ENCODE peak calls at places on chromosomes 2 and 18, in ten cellular contexts. G is AG04450, Q is choroid plexus epithelial cell, L is transverse colon, R is epithelial cell of esophagus, C is right cardiac atrium, Y is tibial artery, Z is GM12865, E is coronary artery, S is NT2/D1. X is an unnamed sample.

GRCh38 chr2:31142106-31142505 is 3.9 kb upstream of the GALNT14 start:
- DNase-seq in E (no peak), Y (no peak), Q (no peak), C (no peak), Z (no peak), L (no peak), S (no peak), R (no peak), G (no peak), X (no peak)

GRCh38 chr2:182554950-182555349 is 128.1 kb upstream of the PDE1A start:
- DNase-seq in C (no peak), L (no peak), R (no peak), S (no peak), G (no peak), Z (no peak), Q (no peak), Y (no peak), E (no peak), X (no peak)

GRCh38 chr18:434410-434809 is 66.1 kb downstream of the COLEC12 start:
- DNase-seq in Q (no peak), E (no peak), G (no peak), Z (no peak), R (no peak), S (no peak), Y (no peak), C (no peak), L (no peak), X (no peak)

GRCh38 chr2:105919191-105919811 is 174.6 kb downstream of the NCK2 start:
- DNase-seq in Q (no peak), L (peak; percentile 12), C (peak; percentile 89), R (peak; percentile 61), G (no peak), Z (no peak), S (no peak), E (peak; percentile 60), Y (no peak), X (no peak)

GRCh38 chr2:111173856-111174255 is 53.1 kb downstream of the BCL2L11 start:
- DNase-seq in R (no peak), S (no peak), C (no peak), Z (no peak), G (no peak), Y (no peak), Q (no peak), E (no peak), L (no peak), X (no peak)

GRCh38 chr2:6506311-6507258 is 359.1 kb downstream of the CMPK2 start:
- DNase-seq in C (no peak), G (no peak), R (peak; percentile 85), Q (peak; percentile 28), Z (peak; percentile 19), Y (no peak), E (no peak), S (no peak), L (peak; percentile 19), X (no peak)

GRCh38 chr2:1887915-1888314 is 143.6 kb upstream of the PXDN start:
- DNase-seq in L (no peak), C (no peak), S (no peak), R (no peak), Z (no peak), Y (no peak), Q (peak; percentile 68), G (no peak), E (no peak), X (no peak)

GRCh38 chr2:223101340-223102039 is 49.5 kb downstream of the KCNE4 start:
- DNase-seq in R (peak; percentile 82), Z (peak; percentile 82), Q (peak; percentile 71), E (no peak), G (no peak), Y (no peak), L (no peak), C (no peak), S (peak; percentile 65), X (no peak)

GRCh38 chr18:36316246-36316645 is 18.7 kb downstream of the FHOD3 start:
- DNase-seq in E (no peak), S (no peak), C (no peak), L (no peak), Q (no peak), Y (no peak), Z (no peak), R (no peak), G (no peak), X (no peak)

GRCh38 chr2:128091691-128092050 is 671 bp downstream of the UGGT1 start:
- DNase-seq in E (no peak), L (peak; percentile 9), Y (no peak), Z (peak; percentile 42), R (peak; percentile 12), S (no peak), Q (peak; percentile 46), C (no peak), G (no peak), X (no peak)

GRCh38 chr2:230085201-230085600 is 16.5 kb upstream of the SLC16A14 start:
- DNase-seq in L (no peak), Z (no peak), E (no peak), C (no peak), G (no peak), Q (peak; percentile 43), S (no peak), Y (no peak), R (peak; percentile 16), X (no peak)

GRCh38 chr2:9637330-9637729 is 6.5 kb upstream of the YWHAQ start:
- DNase-seq in Y (no peak), Q (peak; percentile 73), S (no peak), G (no peak), Z (peak; percentile 35), C (no peak), R (peak; percentile 39), L (no peak), E (no peak), X (no peak)

GRCh38 chr2:37793004-37793403 is 121.6 kb upstream of the CDC42EP3 start:
- DNase-seq in R (no peak), C (no peak), S (no peak), Q (no peak), E (no peak), G (no peak), Z (no peak), L (no peak), Y (no peak), X (no peak)

GRCh38 chr2:65228249-65228750 is 669 bp downstream of the ACTR2 start:
- DNase-seq in Y (no peak), G (no peak), Z (peak; percentile 85), L (no peak), C (peak; percentile 33), E (no peak), Q (peak; percentile 48), R (peak; percentile 34), S (no peak), X (no peak)

GRCh38 chr2:41881249-41881648 is 166.6 kb upstream of the PKDCC start:
- DNase-seq in C (no peak), E (no peak), Y (no peak), G (no peak), Q (peak; percentile 76), S (no peak), R (no peak), L (no peak), Z (no peak), X (no peak)

GRCh38 chr2:157784823-157785175 is 91.3 kb downstream of the ACVR1 start:
- DNase-seq in S (no peak), Q (peak; percentile 22), E (no peak), C (no peak), G (no peak), R (peak; percentile 63), Z (no peak), Y (no peak), L (no peak), X (no peak)
- H3K4me3 ChIP-seq in S (no peak overlapping the region), Q (no peak overlapping the region), E (peak overlapping the region; percentile 43), C (no peak overlapping the region), G (no peak overlapping the region), R (peak overlapping the region; percentile 22), Z (no peak overlapping the region), Y (peak overlapping the region; percentile 9), L (peak overlapping the region; percentile 29), X (no peak overlapping the region)

GRCh38 chr2:200987137-200987536 is 23.7 kb upstream of the ORC2 start:
- DNase-seq in C (no peak), R (no peak), Y (no peak), L (no peak), Q (no peak), E (no peak), S (no peak), Z (no peak), G (no peak), X (no peak)

GRCh38 chr2:200985806-200986205 is 22.3 kb upstream of the ORC2 start:
- DNase-seq in G (peak; percentile 33), Q (peak; percentile 48), Y (no peak), L (no peak), R (no peak), Z (no peak), S (no peak), E (no peak), C (no peak), X (no peak)
- H3K4me3 ChIP-seq in G (no peak overlapping the region), Q (no peak overlapping the region), Y (no peak overlapping the region), L (no peak overlapping the region), R (no peak overlapping the region), Z (no peak overlapping the region), S (no peak overlapping the region), E (no peak overlapping the region), C (no peak overlapping the region), X (no peak overlapping the region)

GRCh38 chr2:15166878-15167277 is 394.3 kb downstream of the NBAS start:
- DNase-seq in Y (no peak), E (peak; percentile 53), L (no peak), R (no peak), G (no peak), S (no peak), C (no peak), Q (no peak), Z (no peak), X (no peak)

GRCh38 chr2:15170068-15170775 is 390.9 kb downstream of the NBAS start:
- DNase-seq in Y (no peak), Q (no peak), C (peak; percentile 77), L (no peak), S (peak; percentile 66), Z (no peak), E (no peak), R (peak; percentile 11), G (peak; percentile 21), X (no peak)

GRCh38 chr2:15172825-15173224 is 388.3 kb downstream of the NBAS start:
- DNase-seq in Z (no peak), E (no peak), S (no peak), G (no peak), Y (no peak), Q (no peak), L (no peak), C (no peak), R (no peak), X (no peak)

GRCh38 chr2:15168116-15168515 is 393.0 kb downstream of the NBAS start:
- DNase-seq in Y (no peak), Z (no peak), R (no peak), Q (no peak), L (no peak), E (no peak), G (no peak), C (no peak), S (no peak), X (no peak)

GRCh38 chr2:15169326-15170038 is 391.7 kb downstream of the NBAS start:
- DNase-seq in E (peak; percentile 65), L (no peak), C (peak; percentile 41), R (peak; percentile 93), Z (no peak), Q (peak; percentile 96), G (peak; percentile 91), S (no peak), Y (no peak), X (no peak)
- H3K4me3 ChIP-seq in E (peak overlapping the region; percentile 25), L (no peak overlapping the region), C (no peak overlapping the region), R (no peak overlapping the region), Z (no peak overlapping the region), Q (peak overlapping the region; percentile 13), G (peak overlapping the region; percentile 14), S (no peak overlapping the region), Y (no peak overlapping the region), X (no peak overlapping the region)

GRCh38 chr18:75638597-75639467 is 211.3 kb upstream of the SMIM21 start:
- DNase-seq in Y (no peak), G (peak; percentile 11), Q (peak; percentile 39), S (peak; percentile 56), L (no peak), Z (no peak), E (no peak), R (no peak), C (no peak), X (no peak)
- H3K4me3 ChIP-seq in Y (peak overlapping the region; percentile 7), G (peak overlapping the region; percentile 55), Q (no peak overlapping the region), S (peak overlapping the region; percentile 33), L (peak overlapping the region; percentile 18), Z (no peak overlapping the region), E (peak overlapping the region; percentile 49), R (no peak overlapping the region), C (peak overlapping the region; percentile 12), X (no peak overlapping the region)

X was measured in spleen.